ENCODE peak calls at places on chromosomes 16 and 17, in five cellular contexts. Q is psoas muscle, X is progenitor cell of endocrine pancreas, F is endodermal cell, I is adrenal gland. A is an unnamed sample.

GRCh38 chr17:33469411-33469810 is 176.3 kb upstream of the ASIC2 start:
- DNase-seq in Q (no peak), X (no peak), F (no peak), I (no peak), A (no peak)

GRCh38 chr16:17396762-17397498 is 73.8 kb downstream of the XYLT1 start:
- DNase-seq in Q (no peak), X (no peak), F (no peak), I (peak), A (no peak)

GRCh38 chr16:85124636-85125346 is 12.5 kb upstream of the CIBAR2 start:
- DNase-seq in Q (no peak), X (no peak), F (no peak), I (no peak), A (no peak)

GRCh38 chr17:47742319-47743181 is 9.5 kb downstream of the TBX21 start:
- DNase-seq in Q (no peak), X (peak), F (peak), I (peak), A (no peak)

GRCh38 chr17:13541032-13541480 is 60.7 kb downstream of the HS3ST3A1 start:
- DNase-seq in Q (no peak), X (no peak), F (no peak), I (no peak), A (peak)

GRCh38 chr16:57277586-57277985 is 6.9 kb downstream of the PLLP start:
- DNase-seq in Q (no peak), X (no peak), F (no peak), I (no peak), A (no peak)

GRCh38 chr16:54647731-54648221 is 282.9 kb upstream of the IRX5 start:
- DNase-seq in Q (no peak), X (no peak), F (no peak), I (no peak), A (no peak)

GRCh38 chr17:80452173-80452915 is 24.1 kb downstream of the NPTX1 start:
- DNase-seq in Q (no peak), X (no peak), F (no peak), I (no peak), A (no peak)

GRCh38 chr16:84520778-84521770 is 16.6 kb upstream of the MEAK7 start:
- DNase-seq in Q (no peak), X (no peak), F (no peak), I (no peak), A (no peak)

GRCh38 chr17:66200685-66201092 is 8.8 kb upstream of the CEP112 start:
- DNase-seq in Q (no peak), X (peak), F (peak), I (peak), A (no peak)

GRCh38 chr16:65473699-65474098 is 351.8 kb upstream of the CDH11 start:
- DNase-seq in Q (no peak), X (no peak), F (no peak), I (no peak), A (no peak)

GRCh38 chr17:55576237-55576998 is 65.2 kb upstream of the SMIM36 start:
- DNase-seq in Q (peak), X (no peak), F (no peak), I (no peak), A (no peak)

GRCh38 chr16:22161999-22162657 is at the start of gene SDR42E2:
- DNase-seq in Q (no peak), X (peak), F (peak), I (no peak), A (no peak)

GRCh38 chr16:9331503-9331902 is 240.1 kb downstream of the HAPSTR1 start:
- DNase-seq in Q (no peak), X (no peak), F (no peak), I (no peak), A (no peak)

GRCh38 chr16:79580465-79581200 is 19.9 kb downstream of the MAF start:
- DNase-seq in Q (no peak), X (no peak), F (peak), I (no peak), A (no peak)

GRCh38 chr17:2392252-2393183 is 8.3 kb downstream of the MNT start:
- DNase-seq in Q (peak), X (peak), F (peak), I (peak), A (peak)

GRCh38 chr17:10099051-10099571 is 99.3 kb downstream of the GAS7 start:
- DNase-seq in Q (no peak), X (no peak), F (no peak), I (peak), A (no peak)

GRCh38 chr16:1363501-1364041 is 11.8 kb downstream of the GNPTG start:
- DNase-seq in Q (peak), X (peak), F (peak), I (peak), A (no peak)

GRCh38 chr16:31357324-31358156 is 2.6 kb downstream of the ITGAX start:
- DNase-seq in Q (no peak), X (no peak), F (no peak), I (no peak), A (no peak)

GRCh38 chr16:76428858-76429257 is 151.7 kb downstream of the CNTNAP4 start:
- DNase-seq in Q (no peak), X (no peak), F (no peak), I (no peak), A (no peak)

GRCh38 chr16:13767215-13767614 is 152.7 kb upstream of the ERCC4 start:
- DNase-seq in Q (no peak), X (no peak), F (no peak), I (no peak), A (no peak)

GRCh38 chr17:68599091-68599872 is 1.9 kb downstream of the FAM20A start:
- DNase-seq in Q (no peak), X (no peak), F (peak), I (no peak), A (no peak)

GRCh38 chr17:43211480-43212402 is at the start of gene TMEM106A:
- DNase-seq in Q (peak), X (peak), F (peak), I (peak), A (peak)
- TF ChIP-seq CTCF in Q (no peak), X (peak), F (peak), I (peak), A (no peak)

GRCh38 chr17:4811471-4811870 is 4.5 kb downstream of the PLD2 start:
- DNase-seq in Q (no peak), X (no peak), F (no peak), I (no peak), A (no peak)

GRCh38 chr17:4818276-4818675 is 11.3 kb downstream of the PLD2 start:
- DNase-seq in Q (no peak), X (no peak), F (peak), I (no peak), A (no peak)

GRCh38 chr17:4812690-4813089 is 5.7 kb downstream of the PLD2 start:
- DNase-seq in Q (no peak), X (no peak), F (no peak), I (no peak), A (no peak)

GRCh38 chr17:4816826-4817225 is 9.9 kb downstream of the PLD2 start:
- DNase-seq in Q (no peak), X (no peak), F (no peak), I (no peak), A (no peak)

GRCh38 chr17:4815043-4815675 is 8.2 kb downstream of the PLD2 start:
- DNase-seq in Q (no peak), X (no peak), F (peak), I (no peak), A (no peak)
- TF ChIP-seq CTCF in Q (no peak), X (peak), F (peak), I (peak), A (no peak)

DNA sequence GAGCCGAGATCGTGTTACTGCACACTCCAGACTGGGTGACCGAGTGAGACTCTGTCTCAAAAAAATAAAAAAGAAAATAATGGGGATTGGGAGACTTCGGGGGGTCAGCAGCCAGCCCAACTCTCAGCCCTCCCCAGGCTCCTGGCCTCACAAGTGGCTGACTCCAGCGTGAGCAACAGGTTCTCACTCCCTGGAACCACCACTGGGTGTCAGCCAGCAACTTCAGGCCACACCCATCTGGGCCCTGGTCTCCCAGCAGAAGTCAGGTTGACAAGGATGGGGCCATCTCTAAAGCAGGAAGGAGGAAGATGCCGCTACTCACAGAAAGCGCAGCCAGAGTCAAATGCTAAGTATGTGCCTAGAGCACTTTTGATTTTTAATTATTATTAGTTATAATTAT is 139.4 kb downstream of the C16orf78 start:
- DNase-seq in Q (no peak), X (no peak), F (peak), I (peak), A (no peak)
- TF ChIP-seq CTCF in Q (peak), X (peak), F (peak), I (no peak), A (no peak)

DNA sequence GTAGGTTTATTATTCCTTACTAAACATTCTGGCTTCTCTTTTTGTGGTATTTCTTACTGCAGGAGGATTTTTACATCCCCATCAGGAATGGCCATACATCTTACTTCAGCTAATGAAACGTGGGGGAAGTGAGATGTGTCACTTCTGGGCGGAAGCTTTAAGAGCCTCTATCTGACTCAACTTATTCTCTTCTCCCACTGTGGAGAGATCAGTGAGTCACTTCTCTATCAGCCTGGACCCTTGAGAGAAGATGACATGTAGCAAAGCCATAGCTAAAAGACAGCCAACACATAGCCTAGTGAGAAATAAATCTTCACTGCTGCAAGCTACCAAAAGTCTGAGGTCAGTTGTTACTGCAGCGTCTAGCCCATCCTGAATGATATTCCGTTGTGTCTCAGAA is 1066.7 kb upstream of the RBFOX1 start:
- DNase-seq in Q (no peak), X (no peak), F (no peak), I (no peak), A (no peak)
- TF ChIP-seq CTCF in Q (no peak), X (no peak), F (no peak), I (no peak), A (no peak)

GRCh38 chr16:5502467-5502869 is 404.9 kb upstream of the EEF2KMT start:
- DNase-seq in Q (no peak), X (peak), F (peak), I (peak), A (no peak)
- TF ChIP-seq CTCF in Q (no peak), X (peak), F (peak), I (peak), A (no peak)

DNA sequence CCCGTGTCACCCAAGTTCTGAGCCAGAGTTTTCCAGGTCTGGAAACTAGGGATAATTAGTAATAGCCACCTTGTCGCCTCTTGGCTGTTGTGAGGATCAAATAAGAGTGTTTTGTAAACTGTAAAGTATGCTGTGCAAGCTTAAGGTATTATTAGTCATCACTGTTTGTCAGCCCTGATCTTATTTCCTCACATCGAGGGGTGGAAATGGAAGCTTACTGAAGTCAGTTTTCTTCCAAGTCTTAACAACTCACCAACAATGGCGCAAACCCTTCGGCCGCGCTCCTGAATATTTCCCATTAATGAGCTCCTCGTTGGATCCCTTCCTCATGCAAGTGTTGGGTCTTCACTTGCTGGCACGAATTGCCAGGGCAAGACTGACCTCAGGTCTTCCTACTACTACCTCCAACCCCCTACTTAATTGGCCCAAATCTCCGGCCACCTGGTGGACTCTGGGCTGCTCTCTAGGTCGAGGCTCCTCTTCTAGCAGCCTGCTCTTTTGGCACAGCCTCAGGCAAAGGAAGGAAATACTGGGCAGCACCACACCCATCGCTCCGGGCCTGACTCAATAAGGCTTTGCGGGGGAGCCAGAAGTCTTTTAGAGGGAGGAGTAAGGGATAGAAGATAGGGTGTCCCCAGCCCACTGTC is 874 bp upstream of the SLC35B1 start:
- DNase-seq in Q (no peak), X (no peak), F (peak), I (peak), A (no peak)
- TF ChIP-seq CTCF in Q (no peak), X (no peak), F (peak), I (no peak), A (no peak)

GRCh38 chr17:58527949-58528348 is 13.5 kb upstream of the MTMR4 start:
- DNase-seq in Q (no peak), X (no peak), F (peak), I (no peak), A (no peak)

GRCh38 chr17:58529275-58529674 is 14.8 kb upstream of the MTMR4 start:
- DNase-seq in Q (no peak), X (no peak), F (peak), I (no peak), A (no peak)

GRCh38 chr17:58528443-58528842 is 14.0 kb upstream of the MTMR4 start:
- DNase-seq in Q (no peak), X (no peak), F (no peak), I (no peak), A (no peak)

GRCh38 chr17:58525239-58525638 is 10.8 kb upstream of the MTMR4 start:
- DNase-seq in Q (peak), X (no peak), F (peak), I (peak), A (no peak)

GRCh38 chr17:58527306-58527705 is 12.9 kb upstream of the MTMR4 start:
- DNase-seq in Q (no peak), X (no peak), F (no peak), I (no peak), A (no peak)
- TF ChIP-seq CTCF in Q (no peak), X (peak), F (peak), I (peak), A (no peak)

GRCh38 chr17:58786586-58787295 is 31.1 kb downstream of the PPM1E start:
- DNase-seq in Q (no peak), X (no peak), F (no peak), I (peak), A (no peak)

GRCh38 chr17:58785097-58785496 is 29.4 kb downstream of the PPM1E start:
- DNase-seq in Q (no peak), X (no peak), F (no peak), I (no peak), A (no peak)

GRCh38 chr17:58788199-58788598 is 32.5 kb downstream of the PPM1E start:
- DNase-seq in Q (no peak), X (no peak), F (no peak), I (no peak), A (no peak)

GRCh38 chr17:58789831-58790230 is 34.2 kb downstream of the PPM1E start:
- DNase-seq in Q (no peak), X (no peak), F (no peak), I (no peak), A (no peak)

DNA sequence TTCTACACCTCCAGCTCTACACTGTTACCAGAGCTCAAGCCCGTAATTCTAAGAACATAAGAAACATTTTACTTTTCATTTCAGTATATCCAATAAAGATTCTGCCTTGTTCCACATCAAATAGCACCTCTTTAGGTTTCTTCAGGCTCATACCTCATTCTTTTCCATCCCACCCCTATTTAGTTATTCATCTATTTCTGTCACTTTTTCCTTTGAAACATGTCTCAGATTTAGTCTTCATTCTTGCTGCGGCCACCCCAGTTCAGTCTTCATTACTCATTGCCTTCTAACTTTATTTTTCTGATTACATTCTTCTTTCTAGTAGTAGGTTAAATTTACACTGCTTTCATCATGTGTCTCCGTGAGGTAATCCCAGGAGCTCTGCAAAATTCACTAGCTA is 33.5 kb downstream of the PPM1E start:
- DNase-seq in Q (no peak), X (no peak), F (no peak), I (no peak), A (no peak)
- TF ChIP-seq CTCF in Q (no peak), X (no peak), F (no peak), I (no peak), A (no peak)

GRCh38 chr17:17108681-17109049 is 66.4 kb downstream of the MPRIP start:
- DNase-seq in Q (no peak), X (no peak), F (peak), I (peak), A (no peak)
- TF ChIP-seq CTCF in Q (no peak), X (no peak), F (no peak), I (no peak), A (no peak)